ENCODE peak calls at places on chromosome X, in five cellular contexts. W is T-helper 1 cell, M is AG10803, K is IMR-90, R is HEK293T. N is an unnamed sample.

GRCh38 chrX:104315555-104315954 is 60.8 kb upstream of the ESX1 start:
- DNase-seq in M (peak; percentile 58), W (no peak), K (peak; percentile 69), R (no peak), N (no peak)

GRCh38 chrX:110050885-110051284 is 48.0 kb downstream of the TMEM164 start:
- DNase-seq in W (no peak), K (no peak), R (no peak), M (no peak), N (no peak)

GRCh38 chrX:42577936-42578335 is 200.0 kb downstream of the PPP1R2C start:
- DNase-seq in W (no peak), K (no peak), M (no peak), R (no peak), N (no peak)

GRCh38 chrX:66676413-66676812 is 37.5 kb upstream of the EDA2R start:
- DNase-seq in W (no peak), R (no peak), K (peak; percentile 27), M (peak; percentile 78), N (no peak)

GRCh38 chrX:147077472-147077871 is 262.9 kb upstream of the CXorf51A start:
- DNase-seq in W (no peak), R (no peak), K (no peak), M (no peak), N (no peak)

GRCh38 chrX:138858438-138858837 is 146.9 kb upstream of the FGF13 start:
- DNase-seq in M (peak; percentile 88), K (peak; percentile 1), W (no peak), R (no peak), N (no peak)

GRCh38 chrX:123590842-123591491 is 141.9 kb downstream of the THOC2 start:
- DNase-seq in K (peak; percentile 22), M (peak; percentile 22), R (no peak), W (no peak), N (no peak)

GRCh38 chrX:101164766-101165590 is 54.6 kb upstream of the DRP2 start:
- DNase-seq in R (no peak), W (no peak), K (peak; percentile 59), M (peak; percentile 11), N (no peak)

GRCh38 chrX:26613951-26614350 is 398.0 kb downstream of the MAGEB5 start:
- DNase-seq in W (no peak), M (peak; percentile 0), K (peak; percentile 60), R (no peak), N (no peak)

GRCh38 chrX:148382983-148383382 is 117.4 kb upstream of the AFF2 start:
- DNase-seq in M (no peak), W (no peak), K (no peak), R (no peak), N (no peak)

GRCh38 chrX:41180194-41180902 is 95.1 kb downstream of the USP9X start:
- DNase-seq in M (peak; percentile 58), R (peak; percentile 63), W (no peak), K (peak; percentile 77), N (peak; percentile 28)

GRCh38 chrX:39779952-39780783 is 317.6 kb downstream of the BCOR start:
- DNase-seq in K (no peak), W (no peak), R (no peak), M (no peak), N (no peak)

GRCh38 chrX:84453351-84454246 is 48.7 kb downstream of the HDX start:
- DNase-seq in M (peak; percentile 0), R (no peak), W (no peak), K (no peak), N (no peak)

GRCh38 chrX:15816886-15817285 is 26.6 kb downstream of the ZRSR2 start:
- DNase-seq in W (no peak), R (no peak), M (peak; percentile 9), K (no peak), N (peak; percentile 40)

GRCh38 chrX:133921764-133922389 is 63.5 kb downstream of the GPC3 start:
- DNase-seq in R (peak; percentile 81), K (peak; percentile 5), M (peak; percentile 16), W (no peak), N (peak; percentile 9)

GRCh38 chrX:72169008-72169728 is 12.4 kb upstream of the PIN4 start:
- DNase-seq in K (no peak), R (no peak), M (peak; percentile 38), W (peak; percentile 6), N (peak; percentile 13)

GRCh38 chrX:53082773-53083616 is 828 bp downstream of the TSPYL2 start:
- DNase-seq in R (no peak), K (no peak), W (no peak), M (no peak), N (no peak)

GRCh38 chrX:65034641-65035450 is 58.6 kb upstream of the ZC4H2 start:
- DNase-seq in W (peak; percentile 60), K (peak; percentile 68), M (peak; percentile 76), R (peak; percentile 85), N (peak; percentile 77)

GRCh38 chrX:133375558-133376340 is 39.5 kb downstream of the GPC4 start:
- DNase-seq in R (peak; percentile 32), M (no peak), K (no peak), W (no peak), N (no peak)

GRCh38 chrX:108000751-108001150 is 18.6 kb upstream of the TEX13B start:
- DNase-seq in M (no peak), R (no peak), W (no peak), K (no peak), N (no peak)

GRCh38 chrX:70219938-70220764 is 14.3 kb upstream of the AWAT1 start:
- DNase-seq in K (peak; percentile 1), M (peak; percentile 13), W (no peak), R (no peak), N (no peak)

GRCh38 chrX:109300415-109300814 is 181.5 kb downstream of the GUCY2F start:
- DNase-seq in R (no peak), K (no peak), M (no peak), W (no peak), N (no peak)

GRCh38 chrX:38868941-38869378 is 67.7 kb downstream of the MID1IP1 start:
- DNase-seq in K (peak; percentile 75), R (no peak), W (no peak), M (peak; percentile 69), N (no peak)

GRCh38 chrX:81542255-81542654 is 340.4 kb downstream of the SH3BGRL start:
- DNase-seq in K (no peak), W (no peak), R (no peak), M (no peak), N (no peak)

GRCh38 chrX:6777211-6778002 is 242.5 kb upstream of the VCX3A start:
- DNase-seq in K (no peak), M (no peak), R (no peak), W (no peak), N (no peak)

GRCh38 chrX:14440109-14440508 is 89.2 kb upstream of the GLRA2 start:
- DNase-seq in R (no peak), W (no peak), K (no peak), M (no peak), N (no peak)

GRCh38 chrX:40157228-40158035 is 59.7 kb upstream of the BCOR start:
- DNase-seq in K (no peak), R (no peak), W (no peak), M (no peak), N (no peak)